ENCODE peak calls at places on chromosome 1, in seven cellular contexts. A is bronchial epithelial cell; Q is HFFc6; S is stimulated activated CD8-positive, alpha-beta memory T cell treated with anti-CD3 and anti-CD28 coated beads, Interleukin-7, amount 100 ng/mL, for 4 hours; D is NCI-H187; E is LoVo; R is HAP-1. G is an unnamed sample.

GRCh38 chr1:169483500-169483966 is 2.2 kb downstream of the SLC19A2 start:
- DNase-seq in A (peak), Q (no peak), S (no peak), D (no peak), E (no peak), R (peak), G (no peak)

GRCh38 chr1:182460550-182460951 is 10.6 kb downstream of the RGSL1 start:
- DNase-seq in A (peak), Q (no peak), S (no peak), D (no peak), E (no peak), R (no peak), G (no peak)

GRCh38 chr1:109241841-109242301 is 7.5 kb upstream of the CELSR2 start:
- DNase-seq in A (no peak), Q (no peak), S (no peak), D (no peak), E (no peak), R (no peak), G (no peak)

GRCh38 chr1:2526824-2527552 is 592 bp upstream of the PANK4 start:
- DNase-seq in A (peak), Q (peak), S (peak), D (no peak), E (peak), R (no peak), G (no peak)

GRCh38 chr1:96964761-96965160 is 243.2 kb downstream of the PTBP2 start:
- DNase-seq in A (no peak), Q (no peak), S (no peak), D (no peak), E (no peak), R (no peak), G (no peak)

GRCh38 chr1:59716551-59717231 is 98.1 kb upstream of the HOOK1 start:
- DNase-seq in A (no peak), Q (no peak), S (no peak), D (no peak), E (no peak), R (no peak), G (no peak)

GRCh38 chr1:218481116-218481775 is 136.1 kb downstream of the TGFB2 start:
- DNase-seq in A (no peak), Q (peak), S (no peak), D (no peak), E (no peak), R (no peak), G (no peak)

GRCh38 chr1:229844675-229845074 is 218.6 kb downstream of the URB2 start:
- DNase-seq in A (no peak), Q (no peak), S (no peak), D (peak), E (no peak), R (no peak), G (no peak)

GRCh38 chr1:192792628-192793027 is 16.2 kb upstream of the RGS2 start:
- DNase-seq in A (no peak), Q (no peak), S (no peak), D (no peak), E (no peak), R (no peak), G (no peak)

GRCh38 chr1:213122514-213122929 is 71.5 kb downstream of the RPS6KC1 start:
- DNase-seq in A (peak), Q (peak), S (no peak), D (peak), E (peak), R (peak), G (no peak)

GRCh38 chr1:180507826-180508724 is 5.7 kb upstream of the ACBD6 start:
- DNase-seq in A (peak), Q (peak), S (no peak), D (no peak), E (no peak), R (no peak), G (no peak)

GRCh38 chr1:209516771-209517471 is 66.6 kb upstream of the CAMK1G start:
- DNase-seq in A (no peak), Q (no peak), S (no peak), D (no peak), E (no peak), R (no peak), G (no peak)

GRCh38 chr1:156510709-156511108 is 10.1 kb upstream of the MEF2D start:
- DNase-seq in A (peak), Q (peak), S (no peak), D (no peak), E (no peak), R (no peak), G (no peak)

GRCh38 chr1:16351449-16351993 is 759 bp downstream of the FBXO42 start:
- DNase-seq in A (peak), Q (no peak), S (no peak), D (no peak), E (no peak), R (peak), G (no peak)

GRCh38 chr1:201000391-201000790 is 23.1 kb downstream of the KIF21B start:
- DNase-seq in A (no peak), Q (no peak), S (no peak), D (no peak), E (no peak), R (no peak), G (no peak)

GRCh38 chr1:100631015-100631521 is 88.5 kb upstream of the VCAM1 start:
- DNase-seq in A (peak), Q (peak), S (no peak), D (no peak), E (no peak), R (no peak), G (no peak)

GRCh38 chr1:166730299-166730888 is 108.9 kb upstream of the POGK start:
- DNase-seq in A (peak), Q (peak), S (no peak), D (no peak), E (no peak), R (peak), G (no peak)

GRCh38 chr1:43423672-43424550 is 29.8 kb downstream of the HYI start:
- DNase-seq in A (peak), Q (no peak), S (no peak), D (no peak), E (peak), R (no peak), G (no peak)

GRCh38 chr1:192445849-192446489 is 129.2 kb downstream of the RGS21 start:
- DNase-seq in A (peak), Q (peak), S (peak), D (no peak), E (peak), R (peak), G (no peak)

GRCh38 chr1:56820755-56821461 is 1.7 kb upstream of the FYB2 start:
- DNase-seq in A (peak), Q (peak), S (peak), D (peak), E (peak), R (peak), G (no peak)

GRCh38 chr1:84847253-84848247 is 45.5 kb downstream of the LPAR3 start:
- DNase-seq in A (peak), Q (peak), S (no peak), D (peak), E (peak), R (peak), G (no peak)

GRCh38 chr1:185646202-185646683 is 87.9 kb upstream of the HMCN1 start:
- DNase-seq in A (peak), Q (peak), S (no peak), D (no peak), E (peak), R (peak), G (no peak)

G was measured in activated gamma-delta T cell.